ENCODE peak calls at places on chromosome 11, in nine cellular contexts. Q is stimulated activated CD4-positive, alpha-beta T cell treated with anti-CD3 and anti-CD28 coated beads, Interleukin-12 subunit alpha, Interleukin-12 subunit beta, amount 100 ng/mL, for 24 hours; B is lower lobe of right lung; Y is activated CD8-positive, alpha-beta memory T cell treated with anti-CD3 and anti-CD28 coated beads for 24 hours; V is CD8-positive, alpha-beta memory T cell; S is GM04504; W is ACHN; H is mucosa of descending colon; N is fibroblast of mammary gland. F is an unnamed sample.

GRCh38 chr11:17538731-17539130 is 5.5 kb downstream of the USH1C start:
- DNase-seq in Q (no peak), B (no peak), Y (no peak), V (no peak), S (no peak), W (no peak), H (no peak), N (no peak), F (no peak)

GRCh38 chr11:110301032-110301431 is 4.6 kb upstream of the RDX start:
- DNase-seq in Q (no peak), B (no peak), Y (no peak), V (no peak), S (no peak), W (no peak), H (no peak), N (no peak), F (no peak)

GRCh38 chr11:43130616-43131015 is 181.2 kb upstream of the API5 start:
- DNase-seq in Q (no peak), B (no peak), Y (no peak), V (no peak), S (no peak), W (no peak), H (peak; percentile 19), N (no peak), F (no peak)

GRCh38 chr11:5922749-5923426 is 19.2 kb upstream of the OR56A3 start:
- DNase-seq in Q (no peak), B (no peak), Y (no peak), V (no peak), S (no peak), W (peak; percentile 11), H (no peak), N (peak; percentile 8), F (no peak)

GRCh38 chr11:78957481-78958245 is 383.0 kb upstream of the NARS2 start:
- DNase-seq in Q (no peak), B (no peak), Y (no peak), V (no peak), S (no peak), W (no peak), H (no peak), N (peak; percentile 66), F (no peak)

GRCh38 chr11:116180806-116181600 is 591.8 kb downstream of the BUD13 start:
- DNase-seq in Q (no peak), B (no peak), Y (no peak), V (no peak), S (no peak), W (no peak), H (no peak), N (no peak), F (no peak)

GRCh38 chr11:78251083-78251699 is 62.5 kb downstream of the USP35 start:
- DNase-seq in Q (no peak), B (no peak), Y (no peak), V (no peak), S (no peak), W (no peak), H (no peak), N (peak; percentile 42), F (no peak)

GRCh38 chr11:65506770-65507485 is 8.1 kb downstream of the MALAT1 start:
- DNase-seq in Q (no peak), B (no peak), Y (peak; percentile 76), V (peak; percentile 58), S (peak; percentile 93), W (peak; percentile 91), H (peak; percentile 67), N (peak; percentile 97), F (peak; percentile 65)

GRCh38 chr11:125166347-125166841 is 1.8 kb downstream of the PKNOX2 start:
- DNase-seq in Q (no peak), B (no peak), Y (peak; percentile 59), V (no peak), S (no peak), W (no peak), H (no peak), N (no peak), F (peak; percentile 74)

GRCh38 chr11:9094420-9094819 is 3.0 kb upstream of the SCUBE2 start:
- DNase-seq in Q (no peak), B (no peak), Y (no peak), V (no peak), S (no peak), W (no peak), H (no peak), N (no peak), F (no peak)

GRCh38 chr11:59759900-59760299 is 4.7 kb downstream of the STX3 start:
- DNase-seq in Q (no peak), B (no peak), Y (no peak), V (no peak), S (no peak), W (no peak), H (no peak), N (no peak), F (no peak)

F was measured in kidney.